ENCODE peak calls at places on chromosomes 3 and 15, in four cellular contexts. L is GM12878, D is H1, O is HepG2. T is an unnamed sample.

GRCh38 chr3:99009851-99010250 is 108.4 kb upstream of the DCBLD2 start:
- DNase-seq in L (no peak), D (no peak), O (no peak), T (no peak)

GRCh38 chr3:56940331-56940730 is 120.1 kb upstream of the SPATA12 start:
- DNase-seq in L (no peak), D (no peak), O (no peak), T (no peak)

GRCh38 chr3:18847583-18848197 is 300.6 kb upstream of the KCNH8 start:
- DNase-seq in L (no peak), D (no peak), O (peak), T (no peak)

GRCh38 chr3:170222647-170223541 is 670 bp downstream of the PRKCI start:
- DNase-seq in L (no peak), D (no peak), O (peak), T (peak)

GRCh38 chr15:76904461-76905012 is 603 bp downstream of the SCAPER start:
- DNase-seq in L (no peak), D (no peak), O (peak), T (no peak)

GRCh38 chr15:97993310-97993738 is 32.8 kb downstream of the ARRDC4 start:
- DNase-seq in L (no peak), D (no peak), O (no peak), T (peak)

GRCh38 chr15:31554261-31554660 is 227.6 kb downstream of the KLF13 start:
- DNase-seq in L (no peak), D (no peak), O (no peak), T (no peak)

GRCh38 chr3:15974647-15975046 is 176.9 kb upstream of the ANKRD28 start:
- DNase-seq in L (no peak), D (peak), O (no peak), T (peak)

GRCh38 chr3:48881652-48882114 is 17.0 kb downstream of the SLC25A20 start:
- DNase-seq in L (no peak), D (no peak), O (no peak), T (no peak)

GRCh38 chr3:14364580-14365292 is 37.7 kb upstream of the SLC6A6 start:
- DNase-seq in L (no peak), D (no peak), O (no peak), T (no peak)
- TF ChIP-seq HDAC6 in L (no peak), D (no peak), O (no peak), T (no peak)

GRCh38 chr3:195892355-195893120 is 15.8 kb downstream of the TNK2 start:
- DNase-seq in L (no peak), D (no peak), O (peak), T (peak)

GRCh38 chr3:195893121-195893449 is 15.3 kb downstream of the TNK2 start:
- DNase-seq in L (no peak), D (no peak), O (no peak), T (no peak)

GRCh38 chr3:195889843-195890407 is 18.4 kb downstream of the TNK2 start:
- DNase-seq in L (no peak), D (no peak), O (no peak), T (no peak)

GRCh38 chr3:195892105-195892354 is 16.3 kb downstream of the TNK2 start:
- DNase-seq in L (no peak), D (no peak), O (no peak), T (no peak)

GRCh38 chr3:195891431-195892104 is 16.8 kb downstream of the TNK2 start:
- DNase-seq in L (no peak), D (no peak), O (no peak), T (no peak)
- H3K27ac ChIP-seq in L (no peak), D (no peak), O (no peak), T (no peak)

GRCh38 chr15:69758810-69759410 is 306.3 kb downstream of the RPLP1 start:
- DNase-seq in L (peak), D (no peak), O (no peak), T (no peak)
- TF ChIP-seq HDAC6 in L (no peak), D (no peak), O (no peak), T (no peak)

GRCh38 chr3:4987374-4988296 is 8.4 kb downstream of the BHLHE40 start:
- DNase-seq in L (no peak), D (no peak), O (no peak), T (no peak)
- H3K27ac ChIP-seq in L (peak), D (no peak), O (peak), T (peak)

GRCh38 chr3:46097691-46098241 is 70.5 kb upstream of the XCR1 start:
- DNase-seq in L (no peak), D (no peak), O (no peak), T (no peak)
- TF ChIP-seq HDAC6 in L (no peak), D (no peak), O (no peak), T (no peak)

GRCh38 chr3:100779475-100779874 is 70.2 kb downstream of the TFG start:
- DNase-seq in L (no peak), D (no peak), O (no peak), T (no peak)
- H3K27ac ChIP-seq in L (no peak), D (no peak), O (no peak), T (no peak)

GRCh38 chr15:23648920-23649515 is 1.4 kb upstream of the MAGEL2 start:
- DNase-seq in L (no peak), D (no peak), O (peak), T (peak)
- TF ChIP-seq HDAC6 in L (no peak), D (no peak), O (no peak), T (no peak)

T was measured in K562.